ENCODE peak calls at places on chromosomes 12 and 14, in five cellular contexts. N is gastrocnemius medialis, Z is myocyte, L is hepatic stellate cell, X is choroid plexus epithelial cell. I is an unnamed sample.

GRCh38 chr14:31244626-31245025 is 37.0 kb upstream of the HECTD1 start:
- DNase-seq in X (no peak), L (no peak), N (no peak), Z (no peak), I (no peak)

GRCh38 chr14:102545461-102546265 is 36.1 kb upstream of the ANKRD9 start:
- DNase-seq in Z (peak; percentile 25), X (peak; percentile 76), L (peak; percentile 27), N (no peak), I (peak; percentile 79)

GRCh38 chr12:29566441-29566840 is 69.0 kb upstream of the OVCH1 start:
- DNase-seq in X (peak; percentile 91), L (no peak), N (no peak), Z (peak; percentile 43), I (no peak)

GRCh38 chr12:46342562-46343033 is 30.0 kb downstream of the SLC38A2 start:
- DNase-seq in L (no peak), X (peak; percentile 71), N (no peak), Z (no peak), I (peak; percentile 67)

GRCh38 chr14:105859717-105860614 is 333.6 kb downstream of the TMEM121 start:
- DNase-seq in X (no peak), L (no peak), N (no peak), Z (no peak), I (no peak)

GRCh38 chr14:100037351-100037750 is 27.9 kb upstream of the EVL start:
- DNase-seq in N (no peak), Z (no peak), L (no peak), X (peak; percentile 84), I (no peak)

GRCh38 chr12:120775862-120776552 is 50.4 kb downstream of the ACADS start:
- DNase-seq in Z (no peak), X (peak; percentile 35), N (no peak), L (no peak), I (no peak)

GRCh38 chr12:12521044-12521485 is 41.6 kb downstream of the DUSP16 start:
- DNase-seq in Z (no peak), L (no peak), X (no peak), N (no peak), I (no peak)

GRCh38 chr12:56836317-56836716 is 73.2 kb downstream of the HSD17B6 start:
- DNase-seq in Z (peak; percentile 67), L (no peak), N (no peak), X (peak; percentile 53), I (no peak)

GRCh38 chr14:95471526-95472304 is 44.7 kb downstream of the SYNE3 start:
- DNase-seq in Z (peak; percentile 58), X (no peak), L (no peak), N (no peak), I (no peak)

GRCh38 chr14:81589381-81590065 is 55.9 kb upstream of the SEL1L start:
- DNase-seq in X (no peak), N (no peak), L (no peak), Z (no peak), I (no peak)

GRCh38 chr12:122395319-122395718 is 27.1 kb downstream of the CLIP1 start:
- DNase-seq in Z (peak; percentile 28), N (no peak), L (peak; percentile 49), X (peak; percentile 77), I (no peak)

GRCh38 chr14:82414853-82415539 is 881.3 kb upstream of the SEL1L start:
- DNase-seq in Z (no peak), X (no peak), N (no peak), L (no peak), I (no peak)

GRCh38 chr14:104265918-104266642 is 127.7 kb downstream of the KIF26A start:
- DNase-seq in N (no peak), Z (no peak), X (no peak), L (no peak), I (peak; percentile 24)

GRCh38 chr12:3252416-3252815 is 175.2 kb downstream of the TSPAN9 start:
- DNase-seq in Z (peak; percentile 91), N (peak; percentile 95), L (no peak), X (peak; percentile 68), I (no peak)

GRCh38 chr12:64835926-64836325 is 11.5 kb downstream of the TBC1D30 start:
- DNase-seq in Z (no peak), X (no peak), L (no peak), N (no peak), I (no peak)

GRCh38 chr12:109767991-109768900 is 54.6 kb downstream of the FAM222A start:
- DNase-seq in X (no peak), L (no peak), Z (peak; percentile 32), N (no peak), I (peak; percentile 30)

GRCh38 chr14:32434180-32434579 is 105.1 kb downstream of the AKAP6 start:
- DNase-seq in X (no peak), N (no peak), Z (no peak), L (no peak), I (no peak)